ENCODE peak calls at places on chromosomes 6 and 20, in five cellular contexts. H, Q, V, A and G are unnamed samples.

GRCh38 chr6:117481926-117482239 is 591 bp upstream of the DCBLD1 start:
- DNase-seq in H (no peak), Q (no peak), V (peak), A (no peak), G (no peak)

GRCh38 chr6:119742188-119742803 is 392.7 kb upstream of the MAN1A1 start:
- DNase-seq in H (peak), Q (peak), V (peak), A (no peak), G (no peak)

GRCh38 chr20:15594296-15594695 is 979.0 kb downstream of the KIF16B start:
- DNase-seq in H (no peak), Q (no peak), V (no peak), A (no peak), G (no peak)

GRCh38 chr20:8172191-8172590 is 40.1 kb downstream of the PLCB1 start:
- DNase-seq in H (no peak), Q (no peak), V (no peak), A (no peak), G (no peak)

GRCh38 chr6:161050134-161050765 is 58.7 kb downstream of the MAP3K4 start:
- DNase-seq in H (no peak), Q (no peak), V (no peak), A (no peak), G (no peak)

GRCh38 chr6:35152067-35152707 is 11.0 kb upstream of the TCP11 start:
- DNase-seq in H (no peak), Q (no peak), V (no peak), A (no peak), G (no peak)

GRCh38 chr6:26445934-26446667 is 5.8 kb downstream of the BTN3A3 start:
- DNase-seq in H (no peak), Q (no peak), V (no peak), A (no peak), G (no peak)

GRCh38 chr6:30882764-30883475 is 1.4 kb upstream of the DDR1 start:
- DNase-seq in H (peak), Q (no peak), V (peak), A (peak), G (no peak)

GRCh38 chr20:10848810-10849370 is 175.1 kb upstream of the JAG1 start:
- DNase-seq in H (no peak), Q (no peak), V (peak), A (no peak), G (no peak)

GRCh38 chr6:144202879-144203468 is 52.7 kb downstream of the STX11 start:
- DNase-seq in H (no peak), Q (no peak), V (no peak), A (no peak), G (no peak)

GRCh38 chr6:168333039-168333438 is 13.5 kb upstream of the DACT2 start:
- DNase-seq in H (no peak), Q (no peak), V (peak), A (no peak), G (no peak)

GRCh38 chr6:154719854-154720253 is 13.4 kb upstream of the SCAF8 start:
- DNase-seq in H (no peak), Q (no peak), V (no peak), A (no peak), G (no peak)

GRCh38 chr6:110545081-110545872 is 68.9 kb upstream of the SLC22A16 start:
- DNase-seq in H (no peak), Q (no peak), V (no peak), A (no peak), G (no peak)

GRCh38 chr6:110541701-110542309 is 65.4 kb upstream of the SLC22A16 start:
- DNase-seq in H (no peak), Q (no peak), V (no peak), A (no peak), G (no peak)

GRCh38 chr6:110543106-110543505 is 66.7 kb upstream of the SLC22A16 start:
- DNase-seq in H (peak), Q (no peak), V (no peak), A (no peak), G (no peak)

GRCh38 chr6:110544472-110544871 is 68.1 kb upstream of the SLC22A16 start:
- DNase-seq in H (no peak), Q (no peak), V (no peak), A (no peak), G (no peak)

DNA sequence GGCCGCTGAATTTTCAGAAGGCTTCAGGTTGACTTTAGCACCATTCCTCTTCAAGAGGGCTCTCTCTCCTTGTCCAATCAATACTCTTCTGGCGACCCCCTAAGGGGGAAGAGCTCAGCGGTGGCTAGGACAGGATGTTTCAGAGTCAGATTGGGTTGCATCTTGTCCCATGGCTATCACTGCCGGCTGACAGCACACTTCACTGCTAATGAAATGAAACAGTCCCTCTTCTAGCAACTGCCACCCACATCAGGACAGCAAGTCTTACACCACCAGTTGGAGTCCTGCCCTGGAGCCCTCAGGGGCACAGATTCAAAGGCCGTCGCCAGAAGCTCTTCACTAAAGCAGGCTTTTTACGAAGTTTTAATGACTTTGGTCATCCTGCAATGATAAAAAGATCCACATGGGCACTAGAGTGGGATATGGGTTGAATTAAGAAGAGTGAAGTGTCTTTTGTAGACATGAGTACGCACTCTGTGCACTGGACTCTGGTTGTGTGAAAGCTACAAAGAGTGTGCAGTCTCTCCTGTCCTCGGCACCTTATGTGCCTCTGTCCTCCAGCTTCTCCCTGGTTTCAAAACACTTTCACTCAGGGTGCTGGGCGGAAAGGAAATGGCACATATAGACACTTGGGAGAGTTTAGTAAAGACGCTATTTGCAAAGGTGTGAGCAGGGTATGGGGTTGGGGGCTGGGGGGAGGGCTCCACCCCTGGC is 66.1 kb upstream of the SLC22A16 start:
- DNase-seq in H (no peak), Q (no peak), V (no peak), A (no peak), G (no peak)
- TF ChIP-seq CTCF in H (no peak), Q (no peak), V (no peak), A (no peak), G (no peak)

DNA sequence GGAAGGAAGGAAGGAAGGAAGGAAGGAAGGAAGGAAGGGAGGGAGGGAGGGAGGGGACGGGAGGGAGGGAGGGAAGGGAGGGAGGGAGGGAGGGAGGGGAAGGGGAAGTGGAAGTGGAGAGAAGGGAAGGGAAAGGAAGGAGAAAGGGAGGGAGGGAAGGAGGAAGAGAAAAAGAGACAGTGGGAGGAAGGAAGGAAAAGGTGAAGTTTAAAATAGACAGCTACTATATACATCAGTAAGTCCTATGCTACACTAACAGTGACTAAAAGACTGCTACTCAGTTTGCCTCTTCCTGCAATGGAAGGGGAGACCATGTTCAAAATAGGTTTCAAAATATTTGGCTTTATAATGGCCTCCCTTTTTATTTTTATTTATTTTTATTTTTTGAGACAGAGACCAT is 22.5 kb downstream of the MAP3K5 start:
- DNase-seq in H (no peak), Q (no peak), V (no peak), A (no peak), G (no peak)
- TF ChIP-seq CTCF in H (no peak), Q (no peak), V (no peak), A (no peak), G (no peak)

GRCh38 chr6:72217626-72218025 is 331.3 kb downstream of the RIMS1 start:
- DNase-seq in H (no peak), Q (no peak), V (no peak), A (no peak), G (no peak)

GRCh38 chr6:72216222-72217106 is 330.1 kb downstream of the RIMS1 start:
- DNase-seq in H (peak), Q (no peak), V (no peak), A (no peak), G (no peak)

GRCh38 chr6:72212686-72213085 is 326.3 kb downstream of the RIMS1 start:
- DNase-seq in H (no peak), Q (no peak), V (no peak), A (no peak), G (no peak)

GRCh38 chr6:72219536-72219935 is 333.2 kb downstream of the RIMS1 start:
- DNase-seq in H (no peak), Q (no peak), V (no peak), A (no peak), G (no peak)

GRCh38 chr6:72218125-72218524 is 331.8 kb downstream of the RIMS1 start:
- DNase-seq in H (no peak), Q (no peak), V (peak), A (no peak), G (no peak)
- TF ChIP-seq CTCF in H (no peak), Q (no peak), V (peak), A (no peak), G (peak)

GRCh38 chr6:16721977-16722376 is 39.3 kb downstream of the ATXN1 start:
- DNase-seq in H (no peak), Q (no peak), V (no peak), A (no peak), G (no peak)
- TF ChIP-seq CTCF in H (no peak), Q (no peak), V (peak), A (no peak), G (no peak)

DNA sequence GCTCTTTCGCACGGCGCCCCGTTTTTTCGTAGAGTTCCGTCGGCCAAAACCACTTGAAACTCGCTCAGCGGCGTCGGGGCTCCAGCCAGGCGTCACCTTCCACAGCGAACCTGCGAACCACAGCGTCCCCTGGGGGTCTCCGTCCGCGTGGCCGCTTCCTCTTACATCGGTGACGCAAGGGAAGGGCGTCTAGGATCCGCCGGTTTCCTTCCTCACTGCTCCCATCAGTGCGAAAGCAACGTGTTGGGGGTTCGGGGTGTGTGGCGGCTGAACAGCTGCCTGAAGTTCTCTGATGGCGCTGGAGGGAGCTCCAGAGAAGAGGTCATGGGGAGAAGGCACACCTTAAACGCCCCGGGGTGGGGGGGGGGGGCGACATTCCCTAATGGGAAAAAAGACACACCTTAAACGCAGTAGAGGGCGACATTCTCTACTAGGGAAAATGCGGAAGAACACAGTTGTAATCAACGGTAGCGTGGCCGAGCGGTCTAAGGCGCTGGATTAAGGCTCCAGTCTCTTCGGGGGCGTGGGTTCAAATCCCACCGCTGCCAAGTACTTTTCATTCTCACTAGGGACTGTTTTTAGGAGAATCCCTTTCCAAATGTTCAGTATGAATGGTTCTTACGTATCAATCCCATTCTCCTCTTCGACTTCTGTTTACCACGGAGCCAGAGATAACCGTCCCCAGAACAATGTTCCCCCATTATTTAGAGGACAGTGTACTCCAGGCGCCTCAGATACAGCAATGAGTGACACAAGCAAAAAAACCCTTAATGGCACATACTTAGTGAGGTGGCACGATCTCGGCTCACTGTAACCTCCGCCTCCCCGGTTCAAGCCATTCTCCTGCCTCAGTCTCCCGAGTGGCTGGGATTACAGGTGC is 16.3 kb downstream of the ZNF311 start:
- DNase-seq in H (no peak), Q (peak), V (peak), A (peak), G (no peak)
- TF ChIP-seq CTCF in H (no peak), Q (no peak), V (peak), A (peak), G (peak)

GRCh38 chr20:18718129-18718528 is 95.5 kb upstream of the SCP2D1 start:
- DNase-seq in H (no peak), Q (no peak), V (peak), A (no peak), G (no peak)
- TF ChIP-seq CTCF in H (no peak), Q (no peak), V (peak), A (no peak), G (no peak)

GRCh38 chr6:16276991-16277981 is 38.9 kb downstream of the GMPR start:
- DNase-seq in H (peak), Q (peak), V (peak), A (no peak), G (no peak)
- TF ChIP-seq CTCF in H (no peak), Q (peak), V (peak), A (no peak), G (peak)

GRCh38 chr6:39389372-39389767 is 66.9 kb upstream of the KCNK16 start:
- DNase-seq in H (no peak), Q (no peak), V (peak), A (no peak), G (no peak)
- TF ChIP-seq CTCF in H (no peak), Q (no peak), V (peak), A (no peak), G (peak)